ENCODE peak calls at places on chromosomes 7 and 10, in nine cellular contexts. H, Y, I, B, P, R, N, X and E are unnamed samples.

GRCh38 chr10:1920127-1920526 is 182.8 kb upstream of the ADARB2 start:
- DNase-seq in H (no peak), Y (no peak), I (no peak), B (no peak), P (no peak), R (no peak), N (no peak), X (no peak), E (no peak)

GRCh38 chr10:51233337-51234100 is 159.2 kb downstream of the PRKG1 start:
- DNase-seq in H (no peak), Y (no peak), I (peak), B (no peak), P (no peak), R (no peak), N (no peak), X (no peak), E (no peak)

GRCh38 chr7:95788288-95788687 is 15.9 kb downstream of the DYNC1I1 start:
- DNase-seq in H (no peak), Y (no peak), I (no peak), B (no peak), P (no peak), R (no peak), N (no peak), X (no peak), E (no peak)

GRCh38 chr7:141145630-141145982 is 71.7 kb downstream of the TMEM178B start:
- DNase-seq in H (no peak), Y (no peak), I (no peak), B (no peak), P (no peak), R (no peak), N (no peak), X (no peak), E (no peak)

GRCh38 chr7:23067271-23067670 is 38.3 kb upstream of the KLHL7 start:
- DNase-seq in H (no peak), Y (no peak), I (peak), B (no peak), P (no peak), R (no peak), N (no peak), X (no peak), E (no peak)

GRCh38 chr7:2399848-2400587 is 3.4 kb upstream of the CHST12 start:
- DNase-seq in H (peak), Y (no peak), I (peak), B (peak), P (peak), R (peak), N (peak), X (peak), E (peak)

GRCh38 chr7:2112261-2113203 is 120.2 kb downstream of the MAD1L1 start:
- DNase-seq in H (no peak), Y (no peak), I (no peak), B (no peak), P (no peak), R (no peak), N (no peak), X (no peak), E (no peak)

GRCh38 chr10:6200588-6201510 is 1.9 kb upstream of the PFKFB3 start:
- DNase-seq in H (peak), Y (peak), I (peak), B (peak), P (peak), R (no peak), N (no peak), X (peak), E (peak)

GRCh38 chr7:119270045-119270464 is 1002.9 kb upstream of the KCND2 start:
- DNase-seq in H (peak), Y (peak), I (peak), B (no peak), P (peak), R (peak), N (peak), X (peak), E (peak)

GRCh38 chr7:41858196-41858595 is 155.3 kb upstream of the INHBA start:
- DNase-seq in H (no peak), Y (no peak), I (peak), B (no peak), P (no peak), R (no peak), N (no peak), X (no peak), E (no peak)

GRCh38 chr10:46091834-46092522 is 45.9 kb upstream of the MSMB start:
- DNase-seq in H (no peak), Y (peak), I (no peak), B (no peak), P (no peak), R (peak), N (no peak), X (no peak), E (no peak)

GRCh38 chr7:95596183-95597135 is at the start of gene PDK4:
- DNase-seq in H (peak), Y (peak), I (peak), B (peak), P (no peak), R (peak), N (peak), X (peak), E (peak)

GRCh38 chr10:12605580-12606405 is 256.4 kb downstream of the CAMK1D start:
- DNase-seq in H (peak), Y (peak), I (peak), B (peak), P (peak), R (peak), N (peak), X (peak), E (peak)

GRCh38 chr10:50310560-50311174 is 59.4 kb upstream of the ASAH2 start:
- DNase-seq in H (no peak), Y (no peak), I (no peak), B (no peak), P (peak), R (no peak), N (no peak), X (no peak), E (peak)

GRCh38 chr7:24115661-24116060 is 168.3 kb upstream of the NPY start:
- DNase-seq in H (no peak), Y (no peak), I (no peak), B (no peak), P (no peak), R (no peak), N (no peak), X (no peak), E (no peak)

GRCh38 chr10:33157108-33157507 is 177.4 kb downstream of the NRP1 start:
- DNase-seq in H (no peak), Y (no peak), I (peak), B (no peak), P (no peak), R (no peak), N (no peak), X (no peak), E (no peak)

GRCh38 chr10:119079572-119080520 is 771 bp downstream of the EIF3A start:
- DNase-seq in H (peak), Y (peak), I (peak), B (peak), P (peak), R (peak), N (peak), X (peak), E (peak)

GRCh38 chr10:115093286-115093775 is at the start of gene ATRNL1:
- DNase-seq in H (peak), Y (peak), I (no peak), B (no peak), P (no peak), R (no peak), N (no peak), X (peak), E (peak)

GRCh38 chr10:28991326-28991725 is 297.5 kb upstream of the LYZL1 start:
- DNase-seq in H (no peak), Y (no peak), I (peak), B (no peak), P (peak), R (no peak), N (no peak), X (no peak), E (no peak)

GRCh38 chr10:128098631-128099030 is 27.6 kb downstream of the MKI67 start:
- DNase-seq in H (no peak), Y (no peak), I (no peak), B (no peak), P (no peak), R (peak), N (no peak), X (no peak), E (no peak)

GRCh38 chr10:91632671-91633550 is at the start of gene PPP1R3C:
- DNase-seq in H (peak), Y (peak), I (peak), B (peak), P (peak), R (peak), N (peak), X (peak), E (peak)

GRCh38 chr7:155258233-155258575 is 39.5 kb upstream of the INSIG1 start:
- DNase-seq in H (no peak), Y (no peak), I (peak), B (peak), P (no peak), R (no peak), N (no peak), X (peak), E (no peak)

GRCh38 chr7:55569797-55570196 is 2.5 kb downstream of the VOPP1 start:
- DNase-seq in H (no peak), Y (no peak), I (no peak), B (no peak), P (no peak), R (peak), N (no peak), X (no peak), E (no peak)

GRCh38 chr7:104548861-104549260 is 220.5 kb downstream of the LHFPL3 start:
- DNase-seq in H (no peak), Y (no peak), I (no peak), B (no peak), P (no peak), R (no peak), N (no peak), X (no peak), E (no peak)

GRCh38 chr10:44923611-44924010 is 12.5 kb downstream of the TMEM72 start:
- DNase-seq in H (no peak), Y (no peak), I (no peak), B (no peak), P (no peak), R (peak), N (no peak), X (no peak), E (no peak)

GRCh38 chr10:132897516-132898381 is 44.6 kb downstream of the CFAP46 start:
- DNase-seq in H (peak), Y (peak), I (no peak), B (no peak), P (no peak), R (peak), N (no peak), X (peak), E (no peak)

GRCh38 chr7:113099284-113099919 is 12.8 kb upstream of the GPR85 start:
- DNase-seq in H (no peak), Y (no peak), I (peak), B (peak), P (no peak), R (no peak), N (no peak), X (no peak), E (no peak)

GRCh38 chr10:26215923-26216576 is 524 bp upstream of the GAD2 start:
- DNase-seq in H (no peak), Y (no peak), I (no peak), B (no peak), P (no peak), R (no peak), N (no peak), X (no peak), E (no peak)

GRCh38 chr7:155524018-155524556 is 22.3 kb downstream of the CNPY1 start:
- DNase-seq in H (no peak), Y (no peak), I (no peak), B (no peak), P (no peak), R (peak), N (no peak), X (no peak), E (no peak)

DNA sequence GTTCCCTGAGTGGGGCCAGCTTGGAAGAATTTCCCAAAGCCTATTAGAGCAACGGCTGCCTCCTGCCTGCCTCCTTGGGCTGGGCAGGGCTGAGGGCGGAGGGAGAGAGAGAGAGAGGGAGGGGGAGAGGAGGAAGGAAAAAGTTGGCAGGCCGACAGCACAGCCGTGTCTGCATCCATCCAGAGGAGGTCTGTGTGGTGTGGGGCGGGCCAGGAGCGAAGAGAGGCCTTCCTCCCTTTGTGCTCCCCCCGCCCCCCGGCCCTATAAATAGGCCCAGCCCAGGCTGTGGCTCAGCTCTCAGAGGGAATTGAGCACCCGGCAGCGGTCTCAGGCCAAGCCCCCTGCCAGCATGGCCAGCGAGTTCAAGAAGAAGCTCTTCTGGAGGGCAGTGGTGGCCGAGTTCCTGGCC is at the start of gene AQP1:
- DNase-seq in H (peak), Y (no peak), I (no peak), B (no peak), P (no peak), R (peak), N (no peak), X (peak), E (peak)
- TF ChIP-seq POLR2A in H (peak), Y (no peak), I (no peak), B (no peak), P (no peak), R (no peak), N (no peak), X (peak), E (peak)

GRCh38 chr7:143256325-143256724 is 6.9 kb upstream of the GSTK1 start:
- DNase-seq in H (no peak), Y (no peak), I (no peak), B (no peak), P (no peak), R (no peak), N (no peak), X (no peak), E (no peak)
- TF ChIP-seq POLR2A in H (no peak), Y (no peak), I (no peak), B (no peak), P (no peak), R (no peak), N (no peak), X (no peak), E (no peak)

DNA sequence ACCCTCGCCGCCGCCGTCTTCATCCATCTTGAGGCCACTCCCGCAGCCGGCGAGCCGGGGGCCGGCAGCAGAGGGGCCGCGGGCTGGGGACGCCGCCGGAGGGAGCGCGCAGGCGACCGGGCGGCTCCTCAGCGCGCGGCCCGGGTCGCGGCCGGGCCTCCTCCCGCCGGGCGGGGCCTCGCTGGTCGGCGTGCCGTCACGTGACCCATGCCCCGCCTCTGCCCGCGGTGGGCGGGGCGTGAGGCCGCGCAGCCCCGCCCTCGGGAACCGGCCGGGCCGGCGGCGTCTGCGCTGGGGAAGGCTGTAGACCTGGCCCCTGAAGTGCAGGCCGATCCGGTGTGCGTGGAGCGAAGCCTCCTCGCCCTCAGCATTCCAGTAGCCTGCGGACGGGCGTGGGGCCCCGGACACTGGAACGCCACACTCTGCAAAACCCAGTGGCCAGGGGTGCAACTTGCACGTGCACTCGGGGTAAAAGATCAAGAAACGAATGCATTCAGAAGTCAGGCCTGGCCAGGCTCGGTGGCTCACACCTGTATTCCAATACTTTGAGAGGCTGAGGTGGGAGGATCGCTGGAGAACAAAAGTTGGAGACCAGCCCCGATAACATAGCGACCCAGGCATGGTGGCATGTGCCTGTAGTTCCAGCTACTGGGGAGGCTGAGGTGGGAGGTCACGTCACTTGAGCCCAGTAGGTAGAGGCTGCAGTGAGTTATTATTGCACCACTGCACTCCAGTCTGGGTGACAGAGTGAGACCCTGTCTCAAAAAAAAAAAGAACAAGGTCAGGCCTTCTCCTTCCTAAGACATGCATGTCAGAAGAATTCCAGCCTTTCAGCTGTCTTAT is at the start of gene CYTH3:
- DNase-seq in H (peak), Y (peak), I (peak), B (peak), P (peak), R (peak), N (peak), X (peak), E (peak)
- TF ChIP-seq POLR2A in H (no peak), Y (peak), I (no peak), B (no peak), P (peak), R (no peak), N (no peak), X (peak), E (no peak)

GRCh38 chr7:100152404-100152803 is 3.7 kb downstream of the LAMTOR4 start:
- DNase-seq in H (no peak), Y (no peak), I (no peak), B (no peak), P (no peak), R (no peak), N (no peak), X (no peak), E (no peak)

GRCh38 chr7:100154651-100155491 is 3.7 kb downstream of the TRAPPC14 start:
- DNase-seq in H (no peak), Y (peak), I (no peak), B (no peak), P (no peak), R (no peak), N (no peak), X (no peak), E (peak)

GRCh38 chr7:100152937-100153666 is 4.4 kb downstream of the LAMTOR4 start:
- DNase-seq in H (no peak), Y (peak), I (no peak), B (no peak), P (no peak), R (no peak), N (no peak), X (no peak), E (no peak)

GRCh38 chr7:100155553-100156317 is 2.8 kb downstream of the TRAPPC14 start:
- DNase-seq in H (no peak), Y (peak), I (no peak), B (no peak), P (no peak), R (no peak), N (no peak), X (no peak), E (no peak)

GRCh38 chr7:100153713-100154519 is 4.6 kb downstream of the TRAPPC14 start:
- DNase-seq in H (no peak), Y (no peak), I (no peak), B (no peak), P (no peak), R (no peak), N (no peak), X (no peak), E (peak)
- TF ChIP-seq POLR2A in H (no peak), Y (no peak), I (no peak), B (no peak), P (peak), R (no peak), N (no peak), X (no peak), E (peak)

GRCh38 chr7:99404235-99404976 is 4.0 kb downstream of the PDAP1 start:
- DNase-seq in H (no peak), Y (no peak), I (peak), B (no peak), P (no peak), R (no peak), N (no peak), X (no peak), E (no peak)
- TF ChIP-seq POLR2A in H (no peak), Y (no peak), I (no peak), B (no peak), P (no peak), R (no peak), N (no peak), X (no peak), E (no peak)

DNA sequence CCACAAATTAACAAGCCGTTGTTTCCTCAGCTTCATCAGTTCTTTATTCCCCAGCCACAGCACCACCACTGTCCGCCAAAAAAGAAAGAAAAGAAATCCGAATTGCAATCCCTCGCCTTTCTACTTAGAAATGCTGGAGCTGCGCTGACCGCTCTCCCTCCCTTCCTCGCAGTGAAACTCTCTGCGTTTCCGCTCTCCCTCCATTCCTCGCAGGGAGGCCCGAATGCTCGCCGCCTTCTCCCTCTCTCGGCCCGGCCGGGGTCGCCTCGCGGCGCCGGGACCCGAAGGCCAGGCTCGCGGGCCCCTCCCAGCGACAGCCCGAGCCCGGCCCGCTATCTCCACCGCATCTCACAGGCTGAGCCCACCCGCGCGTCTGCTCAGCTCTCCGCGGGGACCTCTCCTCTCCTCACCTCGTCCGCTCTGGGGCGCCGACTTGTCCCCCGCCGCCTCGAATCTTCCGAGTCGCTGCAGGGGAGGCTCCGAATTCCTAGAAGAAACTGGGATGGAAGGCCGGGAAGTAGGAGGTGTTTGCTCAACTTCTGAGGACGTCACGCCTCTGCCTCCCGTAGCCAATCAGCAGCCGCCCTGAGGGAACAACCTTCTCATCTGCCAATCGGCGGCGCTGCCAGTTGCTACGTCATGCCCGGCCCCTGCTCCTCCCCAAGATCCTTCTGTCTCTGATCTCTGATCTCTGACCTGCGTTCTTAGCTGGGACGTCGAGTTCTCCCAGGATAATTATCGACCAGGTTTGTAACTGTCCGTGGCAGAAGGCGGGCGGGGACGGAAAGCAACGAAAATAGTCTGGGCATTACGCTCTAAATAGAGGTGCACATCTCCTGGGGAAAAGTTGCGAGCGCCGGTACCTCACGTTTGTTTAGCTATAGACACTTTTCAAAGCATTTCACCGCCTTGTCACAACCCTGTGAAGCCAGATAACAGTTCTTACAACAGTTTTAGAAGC is at the start of gene AASS:
- DNase-seq in H (peak), Y (peak), I (peak), B (peak), P (peak), R (peak), N (peak), X (peak), E (peak)
- TF ChIP-seq POLR2A in H (peak), Y (no peak), I (peak), B (peak), P (peak), R (no peak), N (no peak), X (peak), E (peak)